ENCODE peak calls at places on chromosomes 6 and 20, in four cellular contexts. B is upper lobe of left lung, I is tibial nerve, R is gastrocnemius medialis. Y is an unnamed sample.

GRCh38 chr6:17813561-17813960 is 106.8 kb upstream of the NUP153 start:
- DNase-seq in B (no peak), I (no peak), R (no peak), Y (no peak)

GRCh38 chr20:52731086-52731485 is 241.1 kb upstream of the TSHZ2 start:
- DNase-seq in B (no peak), I (no peak), R (no peak), Y (no peak)

GRCh38 chr6:16380220-16380809 is 141.9 kb downstream of the GMPR start:
- DNase-seq in B (no peak), I (no peak), R (no peak), Y (no peak)

GRCh38 chr6:53840027-53840426 is 45.2 kb downstream of the LRRC1 start:
- DNase-seq in B (no peak), I (no peak), R (no peak), Y (no peak)

GRCh38 chr20:10427060-10427692 is 6.8 kb downstream of the MKKS start:
- DNase-seq in B (no peak), I (no peak), R (no peak), Y (peak; percentile 55)

GRCh38 chr6:134517863-134518262 is 200.0 kb upstream of the SGK1 start:
- DNase-seq in B (no peak), I (no peak), R (no peak), Y (no peak)

GRCh38 chr20:42864116-42864515 is 325.6 kb downstream of the PTPRT start:
- DNase-seq in B (no peak), I (no peak), R (no peak), Y (no peak)

GRCh38 chr6:108031968-108032367 is 42.6 kb downstream of the OSTM1 start:
- DNase-seq in B (peak; percentile 68), I (no peak), R (peak; percentile 55), Y (no peak)

GRCh38 chr6:52725530-52726192 is 37.6 kb downstream of the GSTA2 start:
- DNase-seq in B (no peak), I (no peak), R (no peak), Y (no peak)

GRCh38 chr6:112931835-112932234 is 584.7 kb downstream of the RFPL4B start:
- DNase-seq in B (no peak), I (no peak), R (no peak), Y (no peak)

GRCh38 chr6:37058084-37058586 is 52.7 kb downstream of the FGD2 start:
- DNase-seq in B (no peak), I (no peak), R (peak; percentile 85), Y (no peak)

GRCh38 chr6:56656466-56656865 is 13.8 kb upstream of the DST start:
- DNase-seq in B (no peak), I (no peak), R (no peak), Y (no peak)

GRCh38 chr20:8232332-8232731 is 100.3 kb downstream of the PLCB1 start:
- DNase-seq in B (no peak), I (no peak), R (no peak), Y (no peak)

GRCh38 chr6:134249759-134250602 is 67.9 kb downstream of the SGK1 start:
- DNase-seq in B (no peak), I (no peak), R (no peak), Y (no peak)

GRCh38 chr20:19913927-19914614 is 103.1 kb upstream of the NAA20 start:
- DNase-seq in B (no peak), I (no peak), R (no peak), Y (no peak)

GRCh38 chr6:2958331-2958711 is 13.0 kb downstream of the SERPINB6 start:
- DNase-seq in B (peak; percentile 87), I (no peak), R (peak; percentile 55), Y (no peak)

GRCh38 chr20:13139459-13140150 is 81.5 kb upstream of the ISM1 start:
- DNase-seq in B (no peak), I (no peak), R (no peak), Y (no peak)

GRCh38 chr6:56727097-56727845 is 84.6 kb upstream of the DST start:
- DNase-seq in B (no peak), I (no peak), R (no peak), Y (no peak)

GRCh38 chr6:45697605-45698004 is 318.1 kb downstream of the CLIC5 start:
- DNase-seq in B (no peak), I (no peak), R (no peak), Y (no peak)

GRCh38 chr6:166106076-166106686 is 61.5 kb downstream of the TBXT start:
- DNase-seq in B (no peak), I (peak; percentile 62), R (peak; percentile 20), Y (peak; percentile 74)

GRCh38 chr6:37134622-37135191 is 35.2 kb upstream of the PIM1 start:
- DNase-seq in B (no peak), I (no peak), R (peak; percentile 74), Y (peak; percentile 70)

GRCh38 chr20:61719691-61720347 is 345.9 kb downstream of the TAF4 start:
- DNase-seq in B (no peak), I (no peak), R (no peak), Y (no peak)

GRCh38 chr20:58374906-58375760 is 13.9 kb upstream of the VAPB start:
- DNase-seq in B (no peak), I (no peak), R (no peak), Y (no peak)
- TF ChIP-seq POLR2A in B (no peak), I (no peak), R (no peak), Y (no peak)

GRCh38 chr20:37914367-37914671 is 11.4 kb downstream of the VSTM2L start:
- DNase-seq in B (no peak), I (no peak), R (no peak), Y (no peak)

GRCh38 chr20:37914672-37915433 is 11.9 kb downstream of the VSTM2L start:
- DNase-seq in B (peak; percentile 85), I (no peak), R (no peak), Y (no peak)

GRCh38 chr20:37917436-37917835 is 14.5 kb downstream of the VSTM2L start:
- DNase-seq in B (no peak), I (no peak), R (no peak), Y (no peak)

GRCh38 chr20:37915434-37915787 is 12.5 kb downstream of the VSTM2L start:
- DNase-seq in B (no peak), I (no peak), R (no peak), Y (no peak)

GRCh38 chr20:37915800-37916570 is 13.1 kb downstream of the VSTM2L start:
- DNase-seq in B (no peak), I (no peak), R (no peak), Y (peak; percentile 65)
- H3K4me3 ChIP-seq in B (no peak overlapping the region), I (no peak overlapping the region), R (no peak overlapping the region), Y (no peak overlapping the region)

GRCh38 chr6:169324086-169324485 is 70.4 kb upstream of the THBS2 start:
- DNase-seq in B (no peak), I (no peak), R (no peak), Y (no peak)

GRCh38 chr6:169326067-169326799 is 72.6 kb upstream of the THBS2 start:
- DNase-seq in B (peak; percentile 65), I (no peak), R (no peak), Y (no peak)

GRCh38 chr6:169332250-169332649 is 78.6 kb upstream of the THBS2 start:
- DNase-seq in B (no peak), I (no peak), R (no peak), Y (no peak)

GRCh38 chr6:169324661-169325459 is 71.2 kb upstream of the THBS2 start:
- DNase-seq in B (no peak), I (no peak), R (no peak), Y (no peak)

GRCh38 chr6:169328112-169328801 is 74.6 kb upstream of the THBS2 start:
- DNase-seq in B (peak; percentile 43), I (no peak), R (no peak), Y (peak; percentile 84)
- TF ChIP-seq CTCF in B (no peak), I (no peak), R (no peak), Y (no peak)

GRCh38 chr6:30612687-30613248 is 4.3 kb downstream of the PPP1R10 start:
- DNase-seq in B (no peak), I (no peak), R (no peak), Y (no peak)
- TF ChIP-seq POLR2A in B (no peak), I (no peak), R (no peak), Y (no peak)

DNA sequence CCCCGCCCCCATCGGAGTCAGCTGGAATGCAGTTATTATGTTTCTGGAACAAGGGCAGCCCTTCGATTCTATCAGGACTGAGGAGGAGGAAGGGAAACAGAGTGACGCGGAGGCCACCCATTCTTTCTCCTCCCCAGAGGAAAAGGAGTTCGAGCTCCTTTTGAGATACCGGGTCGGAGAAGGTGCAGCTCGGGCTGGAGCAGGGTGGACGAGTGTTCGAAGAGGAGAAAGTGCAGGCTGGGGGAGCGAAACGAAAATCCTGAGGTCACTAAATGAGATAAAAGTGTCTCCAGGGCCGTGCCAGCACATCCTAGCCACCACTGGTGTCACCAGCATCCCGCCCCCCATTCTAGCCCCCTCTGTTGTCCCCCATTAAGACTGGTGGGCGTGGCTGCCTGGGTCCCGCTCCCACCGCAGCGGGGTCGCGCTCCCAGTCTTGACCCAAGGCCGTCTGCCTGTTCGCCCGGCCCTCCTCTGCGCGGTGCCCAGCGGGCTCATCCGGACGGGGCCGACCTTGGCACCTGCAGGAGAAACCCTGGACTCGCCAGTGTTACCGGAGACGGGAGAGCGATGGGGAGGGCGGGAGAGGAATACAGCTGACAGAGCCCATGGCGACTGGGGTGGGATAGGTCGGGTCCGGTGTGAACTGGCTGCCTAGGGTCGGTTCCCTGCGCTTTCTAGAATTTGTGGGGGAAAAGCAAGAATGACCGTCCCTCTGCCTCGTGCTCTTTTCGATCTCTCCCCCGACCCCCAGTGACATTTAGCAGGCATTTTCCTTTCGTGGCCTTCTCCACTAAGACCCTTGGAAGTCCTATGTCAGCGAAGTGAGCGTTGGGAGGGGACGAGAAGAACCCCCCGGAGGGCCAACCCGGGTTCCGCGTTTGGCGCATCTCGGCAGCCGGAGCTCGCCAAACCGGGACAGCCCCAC is 16.2 kb downstream of the FOXA2 start:
- DNase-seq in B (peak; percentile 84), I (no peak), R (no peak), Y (no peak)
- H3K4me3 ChIP-seq in B (peak overlapping the region; percentile 43), I (no peak overlapping the region), R (no peak overlapping the region), Y (no peak overlapping the region)

DNA sequence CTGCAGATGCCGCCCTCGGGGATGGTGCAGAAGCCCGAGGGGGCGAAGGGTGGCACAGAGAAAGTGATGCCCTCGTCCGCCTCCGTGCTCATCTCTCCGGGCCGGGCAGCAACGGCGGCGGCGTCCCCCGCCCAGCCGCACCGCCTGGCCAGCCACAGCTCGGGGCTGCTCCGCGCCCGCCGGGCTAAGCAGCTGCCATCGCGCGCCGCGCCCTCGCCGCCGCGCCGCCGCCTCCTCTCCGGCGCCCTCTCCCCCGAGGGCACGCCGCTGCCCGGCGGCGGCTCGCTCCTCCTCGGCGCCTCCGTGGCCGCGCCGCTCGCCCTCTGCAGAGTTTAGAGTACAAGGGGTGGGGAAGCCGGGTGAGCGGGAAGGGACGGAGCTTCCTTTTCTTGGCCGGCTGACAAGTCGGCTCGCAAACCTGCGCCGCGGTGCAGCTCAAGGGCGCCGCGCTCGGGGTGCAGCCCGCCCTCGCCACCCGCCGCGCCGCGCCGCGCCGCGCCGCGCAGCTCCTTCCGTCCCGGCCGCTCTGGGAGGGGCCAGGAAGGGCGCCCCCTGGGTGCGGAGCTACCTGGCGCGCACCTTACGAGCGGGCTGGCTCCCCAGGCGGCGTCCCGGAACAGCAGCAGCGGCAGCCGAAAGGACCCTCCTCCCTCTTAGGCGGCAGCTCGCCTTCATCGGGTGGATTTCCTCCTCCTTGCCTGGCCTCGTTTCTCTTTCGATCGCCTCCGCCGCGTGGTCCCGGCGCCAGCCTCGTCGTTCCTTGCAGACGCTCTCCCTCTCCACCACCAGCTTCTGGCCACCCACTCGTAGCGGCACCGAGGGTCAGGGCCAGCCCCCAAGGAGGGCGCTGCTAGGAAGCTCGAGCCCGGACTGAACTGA is at the start of gene MAP3K5:
- DNase-seq in B (peak; percentile 97), I (peak; percentile 59), R (peak; percentile 75), Y (peak; percentile 83)
- TF ChIP-seq CTCF in B (no peak), I (peak; percentile 68), R (no peak), Y (peak; percentile 64)